ENCODE peak calls at places on chromosomes 12 and 14, in four cellular contexts. G is HS-5, D is nephron progenitor cell, L is putamen. O is an unnamed sample.
A peak's percentile ranks its signal among the peaks of the same experiment; 100 is the strongest.

GRCh38 chr14:90521930-90522483 is 125.2 kb downstream of the CALM1 start:
- DNase-seq in G (no peak), D (no peak), L (no peak), O (no peak)

GRCh38 chr14:81669308-81669707 is 135.7 kb upstream of the SEL1L start:
- DNase-seq in G (no peak), D (no peak), L (no peak), O (no peak)

GRCh38 chr14:75292016-75292646 is 13.5 kb downstream of the FOS start:
- DNase-seq in G (no peak), D (no peak), L (no peak), O (no peak)

GRCh38 chr12:70254846-70255245 is 11.6 kb downstream of the CNOT2 start:
- DNase-seq in G (no peak), D (no peak), L (no peak), O (no peak)

GRCh38 chr14:105067140-105067968 is 2.1 kb upstream of the GPR132 start:
- DNase-seq in G (no peak), D (no peak), L (no peak), O (no peak)

GRCh38 chr12:63151061-63151897 is at the start of gene AVPR1A:
- DNase-seq in G (no peak), D (no peak), L (no peak), O (no peak)

GRCh38 chr12:84756961-84757360 is 155.6 kb downstream of the SLC6A15 start:
- DNase-seq in G (peak; percentile 57), D (no peak), L (no peak), O (no peak)

GRCh38 chr12:52847335-52848102 is 1.3 kb downstream of the KRT78 start:
- DNase-seq in G (no peak), D (no peak), L (no peak), O (no peak)

GRCh38 chr12:65603428-65604351 is 220.6 kb upstream of the HMGA2 start:
- DNase-seq in G (peak; percentile 92), D (no peak), L (peak; percentile 1), O (peak; percentile 8)

O was measured in pons.